ENCODE peak calls at places on chromosomes 12 and 14, in ten cellular contexts. E is substantia nigra, N is tibial nerve, A is right atrium auricular region, T is tibial artery, X is heart right ventricle, W is lower lobe of right lung, I is Karpas-422, O is stomach, R is AG04450. F is an unnamed sample.

GRCh38 chr12:12689672-12690287 is 6.2 kb downstream of the GPR19 start:
- DNase-seq in E (no peak), N (no peak), A (no peak), T (no peak), X (no peak), W (no peak), I (no peak), O (no peak), R (no peak), F (no peak)

GRCh38 chr12:107322063-107322462 is 228.7 kb upstream of the CRY1 start:
- DNase-seq in E (no peak), N (no peak), A (no peak), T (no peak), X (no peak), W (no peak), I (no peak), O (no peak), R (no peak), F (no peak)

GRCh38 chr12:52521175-52521574 is 981 bp upstream of the KRT5 start:
- DNase-seq in E (no peak), N (no peak), A (peak; percentile 54), T (no peak), X (no peak), W (no peak), I (no peak), O (peak; percentile 38), R (no peak), F (peak; percentile 95)

GRCh38 chr14:32654106-32654505 is 284.6 kb upstream of the NPAS3 start:
- DNase-seq in E (no peak), N (no peak), A (no peak), T (no peak), X (no peak), W (no peak), I (no peak), O (no peak), R (no peak), F (no peak)

GRCh38 chr14:97266653-97267052 is 469.5 kb downstream of the VRK1 start:
- DNase-seq in E (no peak), N (no peak), A (no peak), T (no peak), X (no peak), W (no peak), I (no peak), O (no peak), R (no peak), F (no peak)

GRCh38 chr12:76312314-76312713 is 35.9 kb downstream of the BBS10 start:
- DNase-seq in E (no peak), N (no peak), A (peak; percentile 26), T (no peak), X (no peak), W (no peak), I (no peak), O (no peak), R (no peak), F (no peak)

GRCh38 chr14:99564256-99564902 is 39.6 kb downstream of the CCDC85C start:
- DNase-seq in E (peak; percentile 43), N (peak; percentile 40), A (peak; percentile 69), T (peak; percentile 78), X (peak; percentile 89), W (no peak), I (no peak), O (peak; percentile 73), R (peak; percentile 65), F (no peak)

GRCh38 chr14:104689620-104690265 is 325 bp downstream of the INF2 start:
- DNase-seq in E (no peak), N (no peak), A (no peak), T (no peak), X (no peak), W (no peak), I (no peak), O (no peak), R (no peak), F (no peak)

GRCh38 chr12:19654630-19655384 is 215.5 kb downstream of the AEBP2 start:
- DNase-seq in E (no peak), N (no peak), A (no peak), T (no peak), X (no peak), W (no peak), I (peak; percentile 32), O (no peak), R (peak; percentile 21), F (no peak)

GRCh38 chr14:52950898-52951729 is at the start of gene FERMT2:
- DNase-seq in E (peak; percentile 91), N (peak; percentile 78), A (peak; percentile 85), T (peak; percentile 94), X (peak; percentile 92), W (peak; percentile 85), I (no peak), O (peak; percentile 86), R (peak; percentile 69), F (no peak)

GRCh38 chr12:119318811-119319210 is 15.7 kb upstream of the CCDC60 start:
- DNase-seq in E (no peak), N (no peak), A (no peak), T (no peak), X (no peak), W (no peak), I (no peak), O (no peak), R (no peak), F (no peak)

DNA sequence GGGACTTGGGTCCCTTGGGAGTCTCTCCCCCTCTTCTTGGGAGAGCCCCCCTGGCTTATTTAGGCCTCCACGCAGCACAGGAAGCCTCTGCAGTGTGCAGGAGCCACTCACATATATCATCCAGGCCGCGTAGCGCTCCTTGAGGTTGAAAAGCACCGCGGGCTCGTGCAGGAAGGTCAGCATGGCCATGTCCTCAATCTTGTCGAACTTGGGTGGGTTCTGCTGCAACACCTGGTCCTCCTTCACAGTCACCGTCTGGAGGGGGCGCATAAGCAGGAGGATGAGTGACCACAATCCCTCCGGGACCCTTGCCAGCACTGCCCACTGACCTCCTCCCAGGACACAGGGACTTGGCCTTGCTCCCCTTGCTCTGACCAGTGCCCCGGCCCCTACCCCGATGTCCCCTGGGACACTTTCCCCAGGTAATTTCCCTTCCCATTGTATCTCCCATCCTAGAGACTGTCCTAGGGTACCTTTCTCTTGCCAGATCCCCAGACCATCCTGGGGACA is 2.5 kb downstream of the MYH6 start:
- DNase-seq in E (no peak), N (no peak), A (no peak), T (no peak), X (no peak), W (no peak), I (no peak), O (no peak), R (no peak), F (no peak)
- H3K27ac ChIP-seq in E (no peak overlapping the region), N (no peak overlapping the region), A (peak overlapping the region; percentile 91), T (no peak overlapping the region), X (peak overlapping the region; percentile 29), W (no peak overlapping the region), I (no peak overlapping the region), O (no peak overlapping the region), R (no peak overlapping the region), F (no peak overlapping the region)

GRCh38 chr12:78671295-78671694 is 193.3 kb upstream of the SYT1 start:
- DNase-seq in E (no peak), N (no peak), A (no peak), T (no peak), X (no peak), W (no peak), I (no peak), O (no peak), R (peak; percentile 77), F (no peak)
- H3K27ac ChIP-seq in E (no peak overlapping the region), N (no peak overlapping the region), A (no peak overlapping the region), T (no peak overlapping the region), X (no peak overlapping the region), W (no peak overlapping the region), I (no peak overlapping the region), O (no peak overlapping the region), R (no peak overlapping the region), F (no peak overlapping the region)

DNA sequence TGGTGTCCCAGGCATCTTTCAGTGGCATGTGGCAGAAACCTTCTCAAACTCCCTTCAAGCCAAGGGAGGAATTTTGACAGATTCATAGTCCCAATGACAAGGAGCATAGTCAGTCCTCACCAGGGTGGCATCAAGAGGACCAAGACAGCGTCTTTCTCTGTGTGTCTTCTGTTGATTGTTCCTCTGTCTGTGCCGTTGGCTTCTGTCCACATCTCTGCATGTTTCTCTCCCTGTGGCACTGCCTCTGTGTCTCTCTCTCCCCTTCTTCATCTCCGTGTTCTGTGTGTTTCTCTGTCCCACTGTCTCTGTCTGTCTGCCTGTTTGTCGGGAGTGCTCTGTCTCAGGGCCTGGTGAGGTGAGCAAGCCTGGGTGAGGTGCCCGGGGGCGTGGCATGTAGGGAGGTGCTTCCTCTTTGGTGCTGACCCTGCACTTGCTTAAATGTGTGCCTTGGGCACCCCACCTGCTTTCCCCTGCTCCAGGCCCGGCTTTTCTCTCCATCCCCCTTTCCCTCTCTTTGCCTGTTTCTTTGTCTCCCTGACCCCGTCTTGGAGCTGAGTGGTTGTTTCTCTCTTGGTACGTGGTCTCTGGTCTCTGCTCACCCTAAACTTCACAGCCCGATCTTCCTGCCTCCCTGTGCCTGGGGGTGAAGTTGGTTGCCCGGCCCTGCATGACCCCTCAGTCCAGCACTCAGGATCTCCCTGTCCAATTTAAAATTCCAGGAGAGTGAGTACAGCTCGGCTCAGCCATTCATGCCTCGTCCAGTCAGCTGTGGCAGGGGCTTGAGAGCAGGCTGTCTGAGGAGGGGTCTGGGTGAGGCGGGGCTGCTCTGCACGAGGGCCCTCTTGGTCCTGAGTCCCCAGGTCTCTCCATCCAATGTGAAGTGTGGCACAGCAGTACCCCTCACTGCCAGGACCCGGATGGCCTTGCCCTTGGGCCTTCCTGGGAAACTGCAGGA is 28.5 kb downstream of the JDP2 start:
- DNase-seq in E (no peak), N (no peak), A (no peak), T (no peak), X (no peak), W (peak; percentile 65), I (no peak), O (peak; percentile 40), R (no peak), F (no peak)
- H3K27ac ChIP-seq in E (no peak overlapping the region), N (peak overlapping the region; percentile 82), A (peak overlapping the region; percentile 77), T (no peak overlapping the region), X (no peak overlapping the region), W (peak overlapping the region; percentile 18), I (no peak overlapping the region), O (no peak overlapping the region), R (no peak overlapping the region), F (no peak overlapping the region)

GRCh38 chr14:50012644-50013043 is 103.7 kb downstream of the VCPKMT start:
- DNase-seq in E (no peak), N (no peak), A (no peak), T (no peak), X (no peak), W (no peak), I (no peak), O (no peak), R (no peak), F (no peak)

GRCh38 chr14:50010752-50011151 is 105.6 kb downstream of the VCPKMT start:
- DNase-seq in E (no peak), N (no peak), A (no peak), T (no peak), X (no peak), W (no peak), I (no peak), O (no peak), R (no peak), F (no peak)

GRCh38 chr14:50013198-50013918 is 103.0 kb downstream of the VCPKMT start:
- DNase-seq in E (no peak), N (no peak), A (no peak), T (no peak), X (no peak), W (no peak), I (no peak), O (no peak), R (no peak), F (peak; percentile 86)

GRCh38 chr14:50008562-50009355 is 107.6 kb downstream of the VCPKMT start:
- DNase-seq in E (no peak), N (no peak), A (no peak), T (no peak), X (no peak), W (no peak), I (no peak), O (no peak), R (no peak), F (peak; percentile 73)

GRCh38 chr14:50011242-50011641 is 105.1 kb downstream of the VCPKMT start:
- DNase-seq in E (no peak), N (no peak), A (no peak), T (no peak), X (no peak), W (no peak), I (no peak), O (no peak), R (no peak), F (no peak)
- H3K27ac ChIP-seq in E (no peak overlapping the region), N (no peak overlapping the region), A (no peak overlapping the region), T (peak overlapping the region; percentile 25), X (no peak overlapping the region), W (no peak overlapping the region), I (no peak overlapping the region), O (no peak overlapping the region), R (no peak overlapping the region), F (no peak overlapping the region)

F was measured in epithelial cell of prostate.